ENCODE peak calls at places on chromosomes 7 and 10, in six cellular contexts. One of them, this sample, is unnamed.

GRCh38 chr10:124124123-124124768 is 30.8 kb upstream of the CHST15 start:
- DNase-seq in skeletal muscle cell: no peak
- DNase-seq in AG10803: no peak
- DNase-seq in choroid plexus epithelial cell: no peak
- DNase-seq in pancreas: no peak
- DNase-seq in hepatocyte: no peak
- DNase-seq in this sample: peak; percentile 74

GRCh38 chr10:83908987-83909386 is 230.3 kb upstream of the GHITM start:
- DNase-seq in skeletal muscle cell: no peak
- DNase-seq in AG10803: no peak
- DNase-seq in choroid plexus epithelial cell: no peak
- DNase-seq in pancreas: no peak
- DNase-seq in hepatocyte: no peak
- DNase-seq in this sample: no peak

GRCh38 chr10:133030791-133031190 is 56.9 kb upstream of the ADGRA1 start:
- DNase-seq in skeletal muscle cell: no peak
- DNase-seq in AG10803: no peak
- DNase-seq in choroid plexus epithelial cell: no peak
- DNase-seq in pancreas: peak; percentile 56
- DNase-seq in hepatocyte: no peak
- DNase-seq in this sample: no peak

GRCh38 chr7:91940171-91940570 is 491 bp upstream of the AKAP9 start:
- DNase-seq in skeletal muscle cell: no peak
- DNase-seq in AG10803: peak; percentile 22
- DNase-seq in choroid plexus epithelial cell: peak; percentile 38
- DNase-seq in pancreas: no peak
- DNase-seq in hepatocyte: peak; percentile 43
- DNase-seq in this sample: peak; percentile 53

GRCh38 chr7:94301024-94301588 is 93.6 kb upstream of the COL1A2 start:
- DNase-seq in skeletal muscle cell: peak; percentile 98
- DNase-seq in AG10803: peak; percentile 97
- DNase-seq in choroid plexus epithelial cell: peak; percentile 99
- DNase-seq in pancreas: peak; percentile 45
- DNase-seq in hepatocyte: peak; percentile 91
- DNase-seq in this sample: peak; percentile 73

GRCh38 chr7:26201261-26202018 is at the start of gene CBX3:
- DNase-seq in skeletal muscle cell: peak; percentile 27
- DNase-seq in AG10803: peak; percentile 73
- DNase-seq in choroid plexus epithelial cell: peak; percentile 76
- DNase-seq in pancreas: peak; percentile 92
- DNase-seq in hepatocyte: peak; percentile 94
- DNase-seq in this sample: peak; percentile 97

GRCh38 chr7:98653601-98654310 is 36.7 kb downstream of the NPTX2 start:
- DNase-seq in skeletal muscle cell: no peak
- DNase-seq in AG10803: no peak
- DNase-seq in choroid plexus epithelial cell: no peak
- DNase-seq in pancreas: no peak
- DNase-seq in hepatocyte: no peak
- DNase-seq in this sample: no peak

GRCh38 chr7:77657427-77658331 is 38.6 kb upstream of the RSBN1L start:
- DNase-seq in skeletal muscle cell: no peak
- DNase-seq in AG10803: peak; percentile 42
- DNase-seq in choroid plexus epithelial cell: peak; percentile 73
- DNase-seq in pancreas: no peak
- DNase-seq in hepatocyte: peak; percentile 57
- DNase-seq in this sample: no peak

GRCh38 chr10:114857922-114858629 is 36.5 kb downstream of the FHIP2A start:
- DNase-seq in skeletal muscle cell: no peak
- DNase-seq in AG10803: no peak
- DNase-seq in choroid plexus epithelial cell: no peak
- DNase-seq in pancreas: no peak
- DNase-seq in hepatocyte: no peak
- DNase-seq in this sample: no peak

GRCh38 chr7:95476904-95477594 is 8.7 kb upstream of the ASB4 start:
- DNase-seq in skeletal muscle cell: no peak
- DNase-seq in AG10803: peak; percentile 70
- DNase-seq in choroid plexus epithelial cell: peak; percentile 89
- DNase-seq in pancreas: no peak
- DNase-seq in hepatocyte: peak; percentile 82
- DNase-seq in this sample: peak; percentile 88

GRCh38 chr10:116620423-116621400 is at the start of gene PNLIPRP2:
- DNase-seq in skeletal muscle cell: no peak
- DNase-seq in AG10803: no peak
- DNase-seq in choroid plexus epithelial cell: no peak
- DNase-seq in pancreas: peak; percentile 92
- DNase-seq in hepatocyte: peak; percentile 84
- DNase-seq in this sample: peak; percentile 80

GRCh38 chr10:23344251-23344841 is at the start of gene C10orf67:
- DNase-seq in skeletal muscle cell: no peak
- DNase-seq in AG10803: peak; percentile 19
- DNase-seq in choroid plexus epithelial cell: peak; percentile 68
- DNase-seq in pancreas: peak; percentile 50
- DNase-seq in hepatocyte: peak; percentile 60
- DNase-seq in this sample: no peak

GRCh38 chr10:127426746-127427145 is 122.4 kb upstream of the NPS start:
- DNase-seq in skeletal muscle cell: no peak
- DNase-seq in AG10803: peak; percentile 15
- DNase-seq in choroid plexus epithelial cell: no peak
- DNase-seq in pancreas: no peak
- DNase-seq in hepatocyte: no peak
- DNase-seq in this sample: no peak

DNA sequence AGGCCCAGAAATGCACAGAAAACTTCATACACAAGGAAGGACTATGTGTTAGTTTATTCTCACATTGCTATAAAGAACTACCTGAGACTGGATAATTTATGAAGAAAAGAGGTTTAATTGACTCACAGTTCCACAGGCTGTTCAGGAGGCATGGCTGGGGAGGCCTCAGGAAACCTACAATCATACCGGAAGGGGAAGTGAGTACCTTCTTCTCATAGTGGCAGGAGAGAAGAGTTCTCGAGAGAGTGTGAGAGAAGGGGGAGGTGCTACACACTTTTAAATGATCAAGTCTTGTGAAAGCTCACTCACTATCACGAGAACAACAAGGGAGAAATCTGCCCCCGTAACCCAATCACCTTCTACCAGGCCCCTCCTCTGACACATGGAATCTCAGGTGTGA is 16.8 kb upstream of the RAMP3 start:
- DNase-seq in skeletal muscle cell: no peak
- DNase-seq in AG10803: no peak
- DNase-seq in choroid plexus epithelial cell: no peak
- DNase-seq in pancreas: no peak
- DNase-seq in hepatocyte: no peak
- DNase-seq in this sample: no peak
- H3K4me3 ChIP-seq in skeletal muscle cell: no peak overlapping the region
- H3K4me3 ChIP-seq in AG10803: no peak overlapping the region
- H3K4me3 ChIP-seq in choroid plexus epithelial cell: no peak overlapping the region
- H3K4me3 ChIP-seq in pancreas: no peak overlapping the region
- H3K4me3 ChIP-seq in hepatocyte: no peak overlapping the region
- H3K4me3 ChIP-seq in this sample: no peak overlapping the region

DNA sequence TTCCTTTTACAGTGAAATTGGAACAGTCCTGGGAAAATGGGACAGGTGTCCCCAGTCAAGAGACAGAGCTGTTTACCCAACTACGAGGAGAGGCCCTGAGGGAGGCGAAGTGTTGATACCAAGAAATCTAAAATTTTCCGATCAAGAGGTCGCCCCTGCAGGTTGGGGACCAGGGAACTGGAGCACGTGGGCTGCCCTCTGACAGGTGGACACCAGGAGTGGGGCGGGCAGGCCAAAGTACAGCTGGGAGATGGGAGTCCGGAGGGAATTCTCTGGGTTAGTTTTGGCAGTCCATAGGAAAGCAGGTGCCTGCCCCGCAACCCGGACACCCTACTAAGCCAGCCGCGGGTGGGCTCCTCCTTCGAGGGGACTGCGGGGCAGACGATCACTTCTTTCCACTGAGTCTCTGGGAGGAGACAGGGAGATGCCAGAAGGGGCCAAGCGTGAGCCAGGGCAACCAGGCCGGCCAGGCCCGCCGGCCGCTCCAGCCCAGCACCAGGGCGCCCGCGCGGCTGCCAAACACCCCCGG is 942 bp upstream of the CAMK1D start:
- DNase-seq in skeletal muscle cell: no peak
- DNase-seq in AG10803: no peak
- DNase-seq in choroid plexus epithelial cell: no peak
- DNase-seq in pancreas: peak; percentile 89
- DNase-seq in hepatocyte: no peak
- DNase-seq in this sample: no peak
- H3K4me3 ChIP-seq in skeletal muscle cell: peak overlapping the region; percentile 71
- H3K4me3 ChIP-seq in AG10803: peak overlapping the region; percentile 51
- H3K4me3 ChIP-seq in choroid plexus epithelial cell: peak overlapping the region; percentile 82
- H3K4me3 ChIP-seq in pancreas: peak overlapping the region; percentile 69
- H3K4me3 ChIP-seq in hepatocyte: peak overlapping the region; percentile 90
- H3K4me3 ChIP-seq in this sample: peak overlapping the region; percentile 93

GRCh38 chr10:11823989-11824346 is 812 bp downstream of the PROSER2 start:
- DNase-seq in skeletal muscle cell: no peak
- DNase-seq in AG10803: peak; percentile 18
- DNase-seq in choroid plexus epithelial cell: peak; percentile 39
- DNase-seq in pancreas: no peak
- DNase-seq in hepatocyte: no peak
- DNase-seq in this sample: no peak
- H3K4me3 ChIP-seq in skeletal muscle cell: peak overlapping the region; percentile 71
- H3K4me3 ChIP-seq in AG10803: peak overlapping the region; percentile 64
- H3K4me3 ChIP-seq in choroid plexus epithelial cell: peak overlapping the region; percentile 82
- H3K4me3 ChIP-seq in pancreas: peak overlapping the region; percentile 51
- H3K4me3 ChIP-seq in hepatocyte: peak overlapping the region; percentile 74
- H3K4me3 ChIP-seq in this sample: peak overlapping the region; percentile 45

GRCh38 chr7:69691734-69692133 is 93.5 kb downstream of the AUTS2 start:
- DNase-seq in skeletal muscle cell: no peak
- DNase-seq in AG10803: no peak
- DNase-seq in choroid plexus epithelial cell: no peak
- DNase-seq in pancreas: no peak
- DNase-seq in hepatocyte: no peak
- DNase-seq in this sample: no peak
- H3K4me3 ChIP-seq in skeletal muscle cell: no peak overlapping the region
- H3K4me3 ChIP-seq in AG10803: no peak overlapping the region
- H3K4me3 ChIP-seq in choroid plexus epithelial cell: no peak overlapping the region
- H3K4me3 ChIP-seq in pancreas: no peak overlapping the region
- H3K4me3 ChIP-seq in hepatocyte: no peak overlapping the region
- H3K4me3 ChIP-seq in this sample: no peak overlapping the region

GRCh38 chr7:28081016-28081415 is 99.6 kb downstream of the JAZF1 start:
- DNase-seq in skeletal muscle cell: no peak
- DNase-seq in AG10803: no peak
- DNase-seq in choroid plexus epithelial cell: no peak
- DNase-seq in pancreas: no peak
- DNase-seq in hepatocyte: no peak
- DNase-seq in this sample: no peak

GRCh38 chr7:28082071-28082470 is 98.5 kb downstream of the JAZF1 start:
- DNase-seq in skeletal muscle cell: no peak
- DNase-seq in AG10803: no peak
- DNase-seq in choroid plexus epithelial cell: no peak
- DNase-seq in pancreas: no peak
- DNase-seq in hepatocyte: no peak
- DNase-seq in this sample: no peak

GRCh38 chr7:28086198-28086597 is 94.4 kb downstream of the JAZF1 start:
- DNase-seq in skeletal muscle cell: no peak
- DNase-seq in AG10803: no peak
- DNase-seq in choroid plexus epithelial cell: no peak
- DNase-seq in pancreas: no peak
- DNase-seq in hepatocyte: no peak
- DNase-seq in this sample: no peak

GRCh38 chr7:28083159-28083997 is 97.2 kb downstream of the JAZF1 start:
- DNase-seq in skeletal muscle cell: peak; percentile 79
- DNase-seq in AG10803: peak; percentile 92
- DNase-seq in choroid plexus epithelial cell: peak; percentile 91
- DNase-seq in pancreas: no peak
- DNase-seq in hepatocyte: peak; percentile 46
- DNase-seq in this sample: no peak

GRCh38 chr7:28083998-28084985 is 96.3 kb downstream of the JAZF1 start:
- DNase-seq in skeletal muscle cell: no peak
- DNase-seq in AG10803: peak; percentile 68
- DNase-seq in choroid plexus epithelial cell: no peak
- DNase-seq in pancreas: no peak
- DNase-seq in hepatocyte: no peak
- DNase-seq in this sample: no peak
- H3K4me3 ChIP-seq in skeletal muscle cell: no peak overlapping the region
- H3K4me3 ChIP-seq in AG10803: no peak overlapping the region
- H3K4me3 ChIP-seq in choroid plexus epithelial cell: no peak overlapping the region
- H3K4me3 ChIP-seq in pancreas: no peak overlapping the region
- H3K4me3 ChIP-seq in hepatocyte: no peak overlapping the region
- H3K4me3 ChIP-seq in this sample: no peak overlapping the region

GRCh38 chr7:4744391-4745264 is 30.8 kb upstream of the AP5Z1 start:
- DNase-seq in skeletal muscle cell: peak; percentile 99
- DNase-seq in AG10803: peak; percentile 100
- DNase-seq in choroid plexus epithelial cell: peak; percentile 99
- DNase-seq in pancreas: peak; percentile 98
- DNase-seq in hepatocyte: peak; percentile 98
- DNase-seq in this sample: peak; percentile 87
- H3K4me3 ChIP-seq in skeletal muscle cell: peak overlapping the region; percentile 8
- H3K4me3 ChIP-seq in AG10803: peak overlapping the region; percentile 35
- H3K4me3 ChIP-seq in choroid plexus epithelial cell: peak overlapping the region; percentile 32
- H3K4me3 ChIP-seq in pancreas: no peak overlapping the region
- H3K4me3 ChIP-seq in hepatocyte: no peak overlapping the region
- H3K4me3 ChIP-seq in this sample: peak overlapping the region; percentile 34

GRCh38 chr10:104120903-104121484 is 977 bp upstream of the SFR1 start:
- DNase-seq in skeletal muscle cell: peak; percentile 78
- DNase-seq in AG10803: peak; percentile 97
- DNase-seq in choroid plexus epithelial cell: peak; percentile 98
- DNase-seq in pancreas: peak; percentile 78
- DNase-seq in hepatocyte: peak; percentile 96
- DNase-seq in this sample: peak; percentile 96
- H3K4me3 ChIP-seq in skeletal muscle cell: peak overlapping the region; percentile 76
- H3K4me3 ChIP-seq in AG10803: peak overlapping the region; percentile 87
- H3K4me3 ChIP-seq in choroid plexus epithelial cell: peak overlapping the region; percentile 67
- H3K4me3 ChIP-seq in pancreas: peak overlapping the region; percentile 20
- H3K4me3 ChIP-seq in hepatocyte: peak overlapping the region; percentile 33
- H3K4me3 ChIP-seq in this sample: peak overlapping the region; percentile 80

GRCh38 chr10:32379950-32380547 is 33.1 kb upstream of the EPC1 start:
- DNase-seq in skeletal muscle cell: no peak
- DNase-seq in AG10803: no peak
- DNase-seq in choroid plexus epithelial cell: no peak
- DNase-seq in pancreas: no peak
- DNase-seq in hepatocyte: no peak
- DNase-seq in this sample: no peak
- H3K4me3 ChIP-seq in skeletal muscle cell: no peak overlapping the region
- H3K4me3 ChIP-seq in AG10803: no peak overlapping the region
- H3K4me3 ChIP-seq in choroid plexus epithelial cell: peak overlapping the region; percentile 79
- H3K4me3 ChIP-seq in pancreas: no peak overlapping the region
- H3K4me3 ChIP-seq in hepatocyte: peak overlapping the region; percentile 79
- H3K4me3 ChIP-seq in this sample: peak overlapping the region; percentile 55

GRCh38 chr7:151687523-151688235 is 168.0 kb upstream of the RHEB start:
- DNase-seq in skeletal muscle cell: peak; percentile 74
- DNase-seq in AG10803: peak; percentile 97
- DNase-seq in choroid plexus epithelial cell: peak; percentile 94
- DNase-seq in pancreas: no peak
- DNase-seq in hepatocyte: peak; percentile 88
- DNase-seq in this sample: no peak
- H3K4me3 ChIP-seq in skeletal muscle cell: no peak overlapping the region
- H3K4me3 ChIP-seq in AG10803: peak overlapping the region; percentile 17
- H3K4me3 ChIP-seq in choroid plexus epithelial cell: no peak overlapping the region
- H3K4me3 ChIP-seq in pancreas: no peak overlapping the region
- H3K4me3 ChIP-seq in hepatocyte: no peak overlapping the region
- H3K4me3 ChIP-seq in this sample: no peak overlapping the region